ENCODE peak calls at places on chromosomes 3 and 15, in six cellular contexts. O is lower leg skin, N is stomach, Q is K562, V is uterus, T is IMR-90. X is an unnamed sample.

GRCh38 chr3:13157986-13158385 is 84.8 kb upstream of the IQSEC1 start:
- DNase-seq in V (no peak), O (no peak), T (no peak), N (no peak), Q (no peak), X (no peak)

GRCh38 chr3:184565421-184566211 is 4.0 kb downstream of the EPHB3 start:
- DNase-seq in Q (no peak), N (peak; percentile 88), O (peak; percentile 78), V (peak; percentile 62), T (peak; percentile 90), X (peak; percentile 91)

GRCh38 chr3:188589056-188589455 is 435.1 kb downstream of the LPP start:
- DNase-seq in O (no peak), V (no peak), Q (no peak), T (no peak), N (no peak), X (no peak)

GRCh38 chr3:20558161-20558560 is 372.2 kb upstream of the SGO1 start:
- DNase-seq in O (no peak), V (no peak), Q (no peak), T (no peak), N (no peak), X (no peak)

GRCh38 chr3:64977308-64978100 is 289.7 kb upstream of the ADAMTS9 start:
- DNase-seq in Q (no peak), V (no peak), T (peak; percentile 78), O (no peak), N (no peak), X (no peak)

GRCh38 chr15:78838480-78838879 is 27.2 kb upstream of the ADAMTS7 start:
- DNase-seq in O (peak; percentile 30), V (no peak), T (peak; percentile 22), Q (no peak), N (no peak), X (no peak)

GRCh38 chr3:23856286-23856685 is 50.5 kb downstream of the UBE2E1 start:
- DNase-seq in V (no peak), N (no peak), Q (no peak), T (peak; percentile 64), O (no peak), X (no peak)

GRCh38 chr3:140933552-140933951 is 8.1 kb upstream of the SLC25A36 start:
- DNase-seq in Q (no peak), O (no peak), N (no peak), V (no peak), T (no peak), X (no peak)

GRCh38 chr15:80977627-80978036 is 12.0 kb downstream of the MESD start:
- DNase-seq in O (peak; percentile 77), T (no peak), Q (peak; percentile 77), V (peak; percentile 45), N (peak; percentile 71), X (peak; percentile 61)

GRCh38 chr15:34011476-34011875 is 27.5 kb downstream of the AVEN start:
- DNase-seq in Q (no peak), V (no peak), T (no peak), O (no peak), N (no peak), X (no peak)

GRCh38 chr15:63833246-63833696 is 477 bp downstream of the HERC1 start:
- DNase-seq in Q (peak; percentile 68), O (no peak), T (peak; percentile 36), N (peak; percentile 40), V (peak; percentile 24), X (peak; percentile 48)

GRCh38 chr15:61133361-61133760 is 95.7 kb downstream of the RORA start:
- DNase-seq in T (no peak), O (no peak), N (no peak), Q (no peak), V (peak; percentile 26), X (no peak)

GRCh38 chr15:77869021-77869895 is 208.3 kb downstream of the TBC1D2B start:
- DNase-seq in T (no peak), V (no peak), N (no peak), Q (no peak), O (no peak), X (no peak)

GRCh38 chr3:188090626-188091309 is 63.2 kb upstream of the LPP start:
- DNase-seq in N (no peak), Q (no peak), T (no peak), V (no peak), O (no peak), X (no peak)

GRCh38 chr15:81074773-81075172 is 59.3 kb upstream of the CFAP161 start:
- DNase-seq in T (no peak), Q (no peak), N (no peak), V (no peak), O (no peak), X (no peak)

GRCh38 chr3:61637088-61638051 is 76.0 kb downstream of the PTPRG start:
- DNase-seq in O (no peak), T (peak; percentile 45), V (peak; percentile 17), Q (no peak), N (peak; percentile 74), X (peak; percentile 64)

GRCh38 chr15:60396964-60397771 is 618 bp downstream of the ANXA2 start:
- DNase-seq in Q (peak; percentile 83), O (peak; percentile 78), V (peak; percentile 60), T (peak; percentile 68), N (peak; percentile 66), X (peak; percentile 51)

GRCh38 chr15:78811124-78811824 is at the start of gene ADAMTS7:
- DNase-seq in T (peak; percentile 71), V (peak; percentile 76), Q (peak; percentile 96), N (peak; percentile 70), O (peak; percentile 33), X (peak; percentile 46)

GRCh38 chr15:101057841-101058407 is 138.8 kb downstream of the LRRK1 start:
- DNase-seq in Q (no peak), N (peak; percentile 15), T (no peak), V (no peak), O (peak; percentile 7), X (no peak)

GRCh38 chr3:182983811-182984210 is 3.5 kb upstream of the DCUN1D1 start:
- DNase-seq in N (no peak), T (peak; percentile 36), O (no peak), V (no peak), Q (no peak), X (no peak)

GRCh38 chr3:155714295-155714718 is 30.6 kb downstream of the PLCH1 start:
- DNase-seq in T (no peak), O (no peak), V (no peak), N (no peak), Q (no peak), X (no peak)

GRCh38 chr3:126752303-126753190 is 48.5 kb downstream of the CHCHD6 start:
- DNase-seq in N (peak; percentile 76), V (peak; percentile 79), O (peak; percentile 70), Q (peak; percentile 71), T (peak; percentile 78), X (peak; percentile 71)

GRCh38 chr3:158668506-158668905 is 3.9 kb downstream of the LXN start:
- DNase-seq in T (peak; percentile 69), V (no peak), N (no peak), Q (no peak), O (no peak), X (no peak)

GRCh38 chr3:188772886-188773285 is 398.9 kb upstream of the TPRG1 start:
- DNase-seq in N (peak; percentile 61), O (no peak), T (peak; percentile 97), V (no peak), Q (no peak), X (peak; percentile 63)

GRCh38 chr15:41967506-41968206 is 4.7 kb downstream of the EHD4 start:
- DNase-seq in V (no peak), O (peak; percentile 60), T (peak; percentile 36), Q (no peak), N (peak; percentile 27), X (no peak)
- TF ChIP-seq POLR2A in V (no peak), O (no peak), T (no peak), Q (no peak), N (no peak), X (no peak)

GRCh38 chr3:14947886-14948608 is 664 bp downstream of the NR2C2 start:
- DNase-seq in Q (peak; percentile 99), O (peak; percentile 95), T (peak; percentile 94), V (peak; percentile 97), N (peak; percentile 97), X (peak; percentile 97)

GRCh38 chr3:14949126-14949525 is 1.7 kb downstream of the NR2C2 start:
- DNase-seq in V (no peak), Q (no peak), N (no peak), O (no peak), T (no peak), X (no peak)

GRCh38 chr3:14950274-14950673 is 2.9 kb downstream of the NR2C2 start:
- DNase-seq in O (no peak), T (no peak), Q (no peak), N (no peak), V (no peak), X (no peak)

GRCh38 chr3:14947105-14947885 is at the start of gene NR2C2:
- DNase-seq in O (peak; percentile 85), T (peak; percentile 68), N (peak; percentile 88), Q (peak; percentile 93), V (peak; percentile 84), X (peak; percentile 87)

GRCh38 chr3:14948609-14949038 is 1.2 kb downstream of the NR2C2 start:
- DNase-seq in O (no peak), V (no peak), N (no peak), Q (no peak), T (no peak), X (no peak)
- TF ChIP-seq POLR2A in O (no peak), V (peak; percentile 4), N (no peak), Q (peak; percentile 71), T (no peak), X (no peak)

DNA sequence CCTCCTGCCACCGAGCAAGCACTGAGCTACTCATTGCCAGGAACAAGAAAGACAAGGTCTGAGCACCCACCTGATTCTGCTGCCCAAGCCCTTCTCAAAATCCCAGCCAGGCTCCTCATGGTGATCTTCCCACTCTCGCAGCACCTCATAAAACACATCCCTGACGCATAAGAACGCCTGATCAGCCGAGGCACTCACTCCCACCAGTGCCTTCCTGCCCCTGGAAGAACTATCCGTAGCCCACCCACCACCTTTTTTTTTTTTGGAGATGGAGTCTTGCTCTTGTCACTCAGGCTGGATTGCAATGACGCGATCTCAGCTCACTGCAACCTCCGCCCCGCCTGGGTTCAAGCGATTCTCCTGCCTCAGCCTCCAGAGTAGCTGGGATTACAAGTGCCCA is 3.9 kb downstream of the CDAN1 start:
- DNase-seq in V (no peak), Q (no peak), N (no peak), T (no peak), O (no peak), X (no peak)
- TF ChIP-seq POLR2A in V (no peak), Q (no peak), N (no peak), T (no peak), O (no peak), X (no peak)

GRCh38 chr15:75217012-75217411 is 15.3 kb downstream of the C15orf39 start:
- DNase-seq in V (no peak), Q (no peak), T (no peak), N (no peak), O (no peak), X (no peak)
- TF ChIP-seq POLR2A in V (no peak), Q (no peak), T (no peak), N (no peak), O (no peak), X (no peak)

GRCh38 chr3:157159762-157160651 is at the start of gene CCNL1:
- DNase-seq in T (peak; percentile 98), V (peak; percentile 98), N (peak; percentile 98), Q (peak; percentile 86), O (peak; percentile 95), X (peak; percentile 97)
- TF ChIP-seq POLR2A in T (peak; percentile 99), V (peak; percentile 100), N (no peak), Q (peak; percentile 99), O (peak; percentile 91), X (peak; percentile 100)

GRCh38 chr15:40002295-40002694 is 36.7 kb downstream of the SRP14 start:
- DNase-seq in N (peak; percentile 52), O (no peak), V (no peak), Q (no peak), T (peak; percentile 65), X (peak; percentile 23)
- TF ChIP-seq POLR2A in N (no peak), O (no peak), V (no peak), Q (no peak), T (no peak), X (no peak)